ENCODE peak calls at places on chromosomes 4 and X, in eight cellular contexts. T is astrocyte of the spinal cord, F is fibroblast of lung, D is ascending aorta, B is HCT116, W is kidney, J is ovary, K is endodermal cell. G is an unnamed sample.

GRCh38 chr4:22634541-22635181 is 58.1 kb upstream of the GBA3 start:
- DNase-seq in F (no peak), B (no peak), K (no peak), D (no peak), W (peak), J (no peak), T (no peak), G (no peak)

GRCh38 chr4:163548481-163549243 is 54.2 kb downstream of the TMA16 start:
- DNase-seq in K (no peak), B (no peak), J (no peak), W (no peak), T (peak), D (no peak), F (peak), G (peak)

GRCh38 chr4:4734425-4734824 is 125.0 kb upstream of the MSX1 start:
- DNase-seq in B (no peak), D (no peak), W (no peak), T (no peak), K (no peak), F (no peak), J (no peak), G (no peak)

GRCh38 chrX:66900886-66901285 is 262.0 kb upstream of the EDA2R start:
- DNase-seq in T (no peak), F (no peak), D (no peak), W (no peak), K (no peak), J (no peak), B (no peak), G (no peak)

GRCh38 chrX:17294561-17294960 is 80.4 kb upstream of the NHS start:
- DNase-seq in B (no peak), K (no peak), F (no peak), T (no peak), W (no peak), D (no peak), J (no peak), G (no peak)

GRCh38 chr4:77393981-77394380 is 211.6 kb upstream of the CXCL13 start:
- DNase-seq in T (no peak), K (no peak), B (no peak), D (no peak), W (no peak), J (no peak), F (no peak), G (no peak)

GRCh38 chr4:78747328-78747946 is 28.7 kb upstream of the BMP2K start:
- DNase-seq in W (no peak), K (no peak), T (no peak), D (no peak), B (no peak), F (peak), J (no peak), G (peak)

GRCh38 chr4:13527983-13528822 is 16.1 kb downstream of the NKX3-2 start:
- DNase-seq in W (no peak), J (no peak), D (no peak), T (no peak), B (no peak), F (no peak), K (no peak), G (no peak)

GRCh38 chrX:41922125-41922521 is 1.2 kb downstream of the CASK start:
- DNase-seq in B (no peak), W (no peak), K (no peak), J (peak), T (peak), D (no peak), F (peak), G (no peak)

GRCh38 chr4:176451441-176451840 is 131.7 kb downstream of the SPCS3 start:
- DNase-seq in K (no peak), B (no peak), F (no peak), W (no peak), J (no peak), D (no peak), T (no peak), G (no peak)

GRCh38 chr4:153637201-153637600 is 46.9 kb upstream of the TLR2 start:
- DNase-seq in T (no peak), W (no peak), F (no peak), K (no peak), D (no peak), J (no peak), B (no peak), G (no peak)

GRCh38 chrX:39677987-39678840 is 419.5 kb downstream of the BCOR start:
- DNase-seq in J (no peak), D (no peak), T (no peak), W (no peak), B (no peak), K (no peak), F (peak), G (no peak)

GRCh38 chr4:85153221-85153620 is 186.7 kb upstream of the WDFY3 start:
- DNase-seq in B (no peak), J (no peak), F (no peak), K (no peak), D (no peak), T (no peak), W (no peak), G (peak)

GRCh38 chrX:18873189-18873791 is 110.6 kb downstream of the PHKA2 start:
- DNase-seq in T (peak), F (peak), J (no peak), B (peak), K (no peak), W (no peak), D (no peak), G (peak)

GRCh38 chr4:149980941-149981340 is 97.3 kb upstream of the DCLK2 start:
- DNase-seq in W (no peak), T (peak), F (peak), J (peak), K (peak), B (peak), D (no peak), G (peak)

GRCh38 chr4:152189451-152190179 is 346.3 kb downstream of the FBXW7 start:
- DNase-seq in K (no peak), D (no peak), T (no peak), F (no peak), J (no peak), W (no peak), B (no peak), G (no peak)

GRCh38 chr4:93772858-93773257 is 55.7 kb upstream of the ATOH1 start:
- DNase-seq in T (no peak), B (no peak), F (no peak), D (no peak), K (no peak), W (no peak), J (no peak), G (no peak)

GRCh38 chrX:42567268-42567667 is 210.7 kb downstream of the PPP1R2C start:
- DNase-seq in W (no peak), T (peak), F (peak), J (no peak), K (no peak), D (no peak), B (no peak), G (no peak)

GRCh38 chr4:73433140-73433539 is 2.9 kb upstream of the AFP start:
- DNase-seq in D (no peak), T (no peak), F (no peak), J (no peak), B (no peak), K (no peak), W (no peak), G (no peak)

GRCh38 chr4:1375761-1376322 is 28.8 kb downstream of the UVSSA start:
- DNase-seq in W (peak), K (peak), T (no peak), J (no peak), D (no peak), F (no peak), B (no peak), G (no peak)

GRCh38 chr4:61461956-61462355 is 261.8 kb downstream of the ADGRL3 start:
- DNase-seq in J (no peak), W (no peak), B (no peak), D (no peak), T (no peak), F (no peak), K (no peak), G (no peak)
- H3K4me3 ChIP-seq in J (no peak), W (no peak), B (no peak), D (no peak), T (no peak), F (no peak), K (no peak), G (no peak)

DNA sequence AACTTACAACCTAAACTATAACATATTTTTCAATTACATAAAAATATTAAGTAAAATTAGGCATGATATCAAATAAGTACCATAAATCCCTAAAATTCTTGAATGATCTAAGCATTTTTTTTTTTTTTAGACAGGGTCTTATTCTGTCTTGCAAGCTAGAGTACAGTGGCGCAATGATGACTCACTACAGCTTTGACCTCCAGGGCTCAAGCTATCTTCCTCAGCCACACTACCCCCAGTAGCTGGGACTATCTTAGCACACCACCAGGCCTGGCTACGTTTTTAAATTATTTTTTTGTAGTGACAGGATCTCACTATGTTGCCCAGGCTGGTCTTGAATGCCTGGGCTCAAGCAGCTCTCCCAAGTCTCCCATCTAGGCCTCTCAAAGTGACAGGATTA is 1042.3 kb downstream of the FSTL5 start:
- DNase-seq in F (no peak), B (no peak), D (no peak), W (no peak), J (no peak), T (no peak), K (no peak), G (no peak)
- TF ChIP-seq CTCF in F (no peak), B (no peak), D (no peak), W (no peak), J (no peak), T (no peak), K (no peak), G (no peak)

DNA sequence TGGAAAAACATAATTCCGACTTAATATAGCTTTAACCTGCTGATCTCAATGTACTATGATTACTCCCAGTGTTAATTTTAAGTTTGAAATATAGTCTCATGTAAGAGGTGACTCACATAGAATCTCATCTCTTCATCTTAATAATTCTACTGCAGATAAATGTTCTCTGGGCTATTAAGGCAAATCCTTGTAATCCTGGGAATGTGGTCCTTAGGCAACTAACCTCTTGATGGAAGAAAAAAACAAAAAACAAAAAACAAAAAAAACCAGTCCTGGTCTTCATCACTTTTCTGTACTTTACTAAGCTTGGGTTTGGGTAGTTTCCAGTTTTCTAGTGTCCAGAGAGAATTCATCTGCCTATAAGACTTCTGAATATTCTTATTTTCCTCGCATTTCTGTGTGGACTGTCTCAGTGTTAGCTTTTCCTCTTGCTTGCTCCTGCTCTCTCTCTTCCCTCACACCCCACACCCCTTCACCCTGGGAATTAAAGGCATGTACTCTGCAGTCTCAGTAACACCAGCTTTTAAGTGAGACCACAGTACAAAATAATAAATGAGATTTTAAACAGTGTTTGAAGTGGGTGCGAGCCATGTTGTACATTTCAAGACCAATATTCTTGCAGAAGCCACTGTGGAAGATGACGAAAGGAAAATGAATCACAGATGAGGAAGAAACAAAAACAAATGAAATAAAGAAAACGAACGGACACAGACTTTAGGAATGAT is 51.7 kb downstream of the HAND2 start:
- DNase-seq in K (no peak), J (no peak), B (no peak), W (no peak), F (peak), D (no peak), T (peak), G (no peak)
- H3K4me3 ChIP-seq in K (no peak), J (no peak), B (no peak), W (no peak), F (no peak), D (no peak), T (no peak), G (no peak)

GRCh38 chrX:139559383-139560042 is 29.0 kb downstream of the F9 start:
- DNase-seq in J (no peak), T (peak), D (no peak), F (peak), W (no peak), B (peak), K (peak), G (no peak)
- TF ChIP-seq CTCF in J (no peak), T (peak), D (peak), F (peak), W (peak), B (peak), K (peak), G (peak)

G was measured in HFF-Myc.